ENCODE peak calls at places on chromosomes 6 and 20, in four cellular contexts. L, C, O and F are unnamed samples.

GRCh38 chr6:142438898-142439297 is 137.1 kb downstream of the ADGRG6 start:
- DNase-seq in L (no peak), C (no peak), O (no peak), F (no peak)

GRCh38 chr20:40584128-40584819 is 104.8 kb downstream of the MAFB start:
- DNase-seq in L (peak), C (no peak), O (no peak), F (no peak)

GRCh38 chr6:24332306-24332705 is 25.6 kb downstream of the DCDC2 start:
- DNase-seq in L (no peak), C (no peak), O (no peak), F (no peak)

GRCh38 chr6:107292570-107293285 is 166.6 kb downstream of the PDSS2 start:
- DNase-seq in L (no peak), C (no peak), O (no peak), F (no peak)

GRCh38 chr6:170269151-170269872 is 21.6 kb downstream of the DLL1 start:
- DNase-seq in L (no peak), C (no peak), O (no peak), F (no peak)

GRCh38 chr6:9523462-9523861 is 891.4 kb downstream of the TFAP2A start:
- DNase-seq in L (no peak), C (no peak), O (peak), F (no peak)

GRCh38 chr6:160013987-160014868 is 45.3 kb downstream of the IGF2R start:
- DNase-seq in L (no peak), C (no peak), O (no peak), F (no peak)

GRCh38 chr20:41510224-41510623 is 108.0 kb downstream of the CHD6 start:
- DNase-seq in L (no peak), C (no peak), O (no peak), F (no peak)

GRCh38 chr20:2289475-2289874 is 6.3 kb upstream of the TGM3 start:
- DNase-seq in L (no peak), C (no peak), O (no peak), F (peak)

GRCh38 chr6:167049275-167049674 is 50.1 kb downstream of the CEP43 start:
- DNase-seq in L (no peak), C (no peak), O (no peak), F (no peak)

GRCh38 chr20:56653221-56653620 is 24.1 kb downstream of the TFAP2C start:
- DNase-seq in L (no peak), C (no peak), O (no peak), F (no peak)

GRCh38 chr6:37965964-37966676 is 146.6 kb downstream of the ZFAND3 start:
- DNase-seq in L (no peak), C (no peak), O (no peak), F (no peak)

GRCh38 chr6:160163912-160164311 is 42.3 kb downstream of the SLC22A1 start:
- DNase-seq in L (no peak), C (no peak), O (no peak), F (no peak)

GRCh38 chr20:7723284-7723683 is 217.0 kb downstream of the HAO1 start:
- DNase-seq in L (no peak), C (no peak), O (no peak), F (no peak)

GRCh38 chr20:10218536-10219451 is at the start of gene SNAP25:
- DNase-seq in L (no peak), C (no peak), O (peak), F (no peak)

GRCh38 chr20:64223526-64224067 is 32.0 kb upstream of the PCMTD2 start:
- DNase-seq in L (peak), C (no peak), O (no peak), F (no peak)

GRCh38 chr20:15653396-15654207 is 919.6 kb downstream of the KIF16B start:
- DNase-seq in L (no peak), C (no peak), O (no peak), F (no peak)

GRCh38 chr6:166112580-166112979 is 55.1 kb downstream of the TBXT start:
- DNase-seq in L (no peak), C (no peak), O (peak), F (no peak)

GRCh38 chr6:36858407-36858981 is 16.1 kb downstream of the PPIL1 start:
- DNase-seq in L (peak), C (no peak), O (peak), F (no peak)

GRCh38 chr20:46894579-46894958 is at the start of gene EYA2:
- DNase-seq in L (peak), C (no peak), O (no peak), F (no peak)

GRCh38 chr6:130377911-130378310 is 12.1 kb downstream of the TMEM200A start:
- DNase-seq in L (no peak), C (no peak), O (no peak), F (no peak)

GRCh38 chr6:157789861-157790260 is 33.2 kb upstream of the SNX9 start:
- DNase-seq in L (no peak), C (no peak), O (no peak), F (no peak)

GRCh38 chr20:37375227-37375626 is 29.3 kb downstream of the SRC start:
- DNase-seq in L (no peak), C (no peak), O (no peak), F (no peak)

GRCh38 chr20:59933296-59933848 is at the start of gene SYCP2:
- DNase-seq in L (peak), C (peak), O (no peak), F (no peak)

GRCh38 chr6:40903456-40903855 is 135.6 kb downstream of the UNC5CL start:
- DNase-seq in L (no peak), C (no peak), O (no peak), F (no peak)

GRCh38 chr6:11209369-11209768 is 23.1 kb downstream of the NEDD9 start:
- DNase-seq in L (no peak), C (no peak), O (no peak), F (no peak)

GRCh38 chr6:33123732-33124524 is 48.1 kb downstream of the HLA-DPB1 start:
- DNase-seq in L (no peak), C (no peak), O (no peak), F (no peak)

GRCh38 chr20:53654932-53655674 is 61.5 kb upstream of the ZNF217 start:
- DNase-seq in L (no peak), C (no peak), O (no peak), F (no peak)

GRCh38 chr6:32665621-32666140 is 776 bp downstream of the HLA-DQB1 start:
- DNase-seq in L (no peak), C (no peak), O (no peak), F (no peak)

GRCh38 chr20:20329564-20329963 is 38.3 kb upstream of the INSM1 start:
- DNase-seq in L (no peak), C (no peak), O (no peak), F (no peak)

GRCh38 chr6:83592770-83593394 is 80.5 kb downstream of the PRSS35 start:
- DNase-seq in L (no peak), C (no peak), O (no peak), F (no peak)

GRCh38 chr6:127192911-127193503 is 73.7 kb upstream of the RNF146 start:
- DNase-seq in L (no peak), C (no peak), O (peak), F (no peak)